ENCODE peak calls at places on chromosome 22, in four cellular contexts. One of them, this sample, is unnamed.

GRCh38 chr22:31628969-31629723 is 32.9 kb downstream of the PISD start:
- DNase-seq in GM13976: no peak
- DNase-seq in adipocyte: no peak
- DNase-seq in AG10803: no peak
- DNase-seq in this sample: no peak

GRCh38 chr22:32324505-32325415 is 32.9 kb upstream of the RFPL3 start:
- DNase-seq in GM13976: no peak
- DNase-seq in adipocyte: no peak
- DNase-seq in AG10803: no peak
- DNase-seq in this sample: no peak

GRCh38 chr22:40635940-40636379 is 559 bp downstream of the MRTFA start:
- DNase-seq in GM13976: no peak
- DNase-seq in adipocyte: no peak
- DNase-seq in AG10803: no peak
- DNase-seq in this sample: no peak

GRCh38 chr22:41425704-41426365 is 20.8 kb downstream of the TOB2 start:
- DNase-seq in GM13976: no peak
- DNase-seq in adipocyte: no peak
- DNase-seq in AG10803: no peak
- DNase-seq in this sample: no peak

GRCh38 chr22:30217698-30218565 is 28.6 kb downstream of the LIF start:
- DNase-seq in GM13976: no peak
- DNase-seq in adipocyte: peak; percentile 63
- DNase-seq in AG10803: peak; percentile 53
- DNase-seq in this sample: no peak

GRCh38 chr22:35477911-35478582 is 62.6 kb upstream of the RASD2 start:
- DNase-seq in GM13976: no peak
- DNase-seq in adipocyte: no peak
- DNase-seq in AG10803: peak; percentile 83
- DNase-seq in this sample: no peak

GRCh38 chr22:33076368-33076767 is 18.2 kb upstream of the SYN3 start:
- DNase-seq in GM13976: no peak
- DNase-seq in adipocyte: peak; percentile 51
- DNase-seq in AG10803: no peak
- DNase-seq in this sample: no peak

GRCh38 chr22:28837640-28838039 is 37.3 kb upstream of the XBP1 start:
- DNase-seq in GM13976: no peak
- DNase-seq in adipocyte: no peak
- DNase-seq in AG10803: no peak
- DNase-seq in this sample: no peak

GRCh38 chr22:23759566-23759965 is 3.2 kb upstream of the C22orf15 start:
- DNase-seq in GM13976: no peak
- DNase-seq in adipocyte: no peak
- DNase-seq in AG10803: no peak
- DNase-seq in this sample: no peak

GRCh38 chr22:27724706-27725105 is 76.8 kb downstream of the MN1 start:
- DNase-seq in GM13976: no peak
- DNase-seq in adipocyte: peak; percentile 70
- DNase-seq in AG10803: peak; percentile 84
- DNase-seq in this sample: no peak

GRCh38 chr22:24068717-24069116 is 57.6 kb downstream of the CABIN1 start:
- DNase-seq in GM13976: no peak
- DNase-seq in adipocyte: no peak
- DNase-seq in AG10803: no peak
- DNase-seq in this sample: no peak

GRCh38 chr22:36510966-36511881 is 4.4 kb upstream of the FOXRED2 start:
- DNase-seq in GM13976: no peak
- DNase-seq in adipocyte: peak; percentile 71
- DNase-seq in AG10803: peak; percentile 48
- DNase-seq in this sample: no peak

GRCh38 chr22:29041408-29041807 is 20.2 kb downstream of the C22orf31 start:
- DNase-seq in GM13976: no peak
- DNase-seq in adipocyte: peak; percentile 13
- DNase-seq in AG10803: peak; percentile 61
- DNase-seq in this sample: peak; percentile 12

GRCh38 chr22:46894081-46894671 is 131.7 kb downstream of the TBC1D22A start:
- DNase-seq in GM13976: no peak
- DNase-seq in adipocyte: no peak
- DNase-seq in AG10803: peak; percentile 82
- DNase-seq in this sample: no peak

GRCh38 chr22:24925586-24926427 is 20.7 kb downstream of the LHFPL7 start:
- DNase-seq in GM13976: no peak
- DNase-seq in adipocyte: no peak
- DNase-seq in AG10803: no peak
- DNase-seq in this sample: no peak

GRCh38 chr22:38176170-38176741 is 5.4 kb downstream of the PLA2G6 start:
- DNase-seq in GM13976: peak; percentile 69
- DNase-seq in adipocyte: peak; percentile 86
- DNase-seq in AG10803: peak; percentile 95
- DNase-seq in this sample: no peak

GRCh38 chr22:42720263-42721044 is at the start of gene A4GALT:
- DNase-seq in GM13976: peak; percentile 80
- DNase-seq in adipocyte: peak; percentile 60
- DNase-seq in AG10803: no peak
- DNase-seq in this sample: no peak

GRCh38 chr22:48941903-48942625 is 885.6 kb downstream of the BRD1 start:
- DNase-seq in GM13976: no peak
- DNase-seq in adipocyte: no peak
- DNase-seq in AG10803: no peak
- DNase-seq in this sample: no peak

GRCh38 chr22:24434472-24435322 is 7.3 kb downstream of the ADORA2A start:
- DNase-seq in GM13976: peak; percentile 87
- DNase-seq in adipocyte: no peak
- DNase-seq in AG10803: no peak
- DNase-seq in this sample: no peak

GRCh38 chr22:41256254-41256897 is 15.6 kb upstream of the CHADL start:
- DNase-seq in GM13976: no peak
- DNase-seq in adipocyte: peak; percentile 75
- DNase-seq in AG10803: peak; percentile 55
- DNase-seq in this sample: no peak

GRCh38 chr22:36329217-36330078 is 58.3 kb downstream of the MYH9 start:
- DNase-seq in GM13976: no peak
- DNase-seq in adipocyte: peak; percentile 80
- DNase-seq in AG10803: peak; percentile 97
- DNase-seq in this sample: no peak

GRCh38 chr22:33036881-33037280 is 21.3 kb downstream of the SYN3 start:
- DNase-seq in GM13976: no peak
- DNase-seq in adipocyte: no peak
- DNase-seq in AG10803: no peak
- DNase-seq in this sample: no peak

GRCh38 chr22:48410536-48410935 is 1417.1 kb downstream of the BRD1 start:
- DNase-seq in GM13976: no peak
- DNase-seq in adipocyte: no peak
- DNase-seq in AG10803: no peak
- DNase-seq in this sample: no peak

GRCh38 chr22:49196046-49196511 is 631.6 kb downstream of the BRD1 start:
- DNase-seq in GM13976: no peak
- DNase-seq in adipocyte: no peak
- DNase-seq in AG10803: no peak
- DNase-seq in this sample: no peak

GRCh38 chr22:23385301-23386244 is 194.5 kb downstream of the IGLL1 start:
- DNase-seq in GM13976: peak; percentile 95
- DNase-seq in adipocyte: peak; percentile 82
- DNase-seq in AG10803: peak; percentile 69
- DNase-seq in this sample: peak; percentile 75

GRCh38 chr22:31124290-31124689 is 1.5 kb downstream of the INPP5J start:
- DNase-seq in GM13976: no peak
- DNase-seq in adipocyte: no peak
- DNase-seq in AG10803: no peak
- DNase-seq in this sample: no peak

GRCh38 chr22:50686794-50687193 is 14.2 kb downstream of the SHANK3 start:
- DNase-seq in GM13976: no peak
- DNase-seq in adipocyte: no peak
- DNase-seq in AG10803: no peak
- DNase-seq in this sample: no peak

GRCh38 chr22:43755452-43755851 is 56.7 kb downstream of the EFCAB6 start:
- DNase-seq in GM13976: no peak
- DNase-seq in adipocyte: no peak
- DNase-seq in AG10803: no peak
- DNase-seq in this sample: no peak

This sample was measured in hippocampal formation.